ENCODE peak calls at places on chromosome X, in seven cellular contexts. M is glutamatergic neuron, T is cardiac muscle cell, A is fibroblast of lung, V is OCI-LY7, Q is fibroblast of mammary gland, C is mammary epithelial cell. O is an unnamed sample.

GRCh38 chrX:112687189-112687691 is 7.5 kb upstream of the LHFPL1 start:
- DNase-seq in M (no peak), T (no peak), A (peak), V (no peak), Q (peak), C (no peak), O (no peak)

GRCh38 chrX:6053126-6053625 is 175.5 kb downstream of the NLGN4X start:
- DNase-seq in M (no peak), T (no peak), A (no peak), V (no peak), Q (no peak), C (no peak), O (no peak)

GRCh38 chrX:28303486-28303885 is 283.8 kb upstream of the IL1RAPL1 start:
- DNase-seq in M (no peak), T (peak), A (no peak), V (no peak), Q (no peak), C (no peak), O (no peak)

GRCh38 chrX:10296581-10296980 is 139.8 kb downstream of the CLCN4 start:
- DNase-seq in M (no peak), T (no peak), A (peak), V (no peak), Q (peak), C (no peak), O (no peak)

GRCh38 chrX:33307954-33308353 is 96.6 kb upstream of the DMD start:
- DNase-seq in M (no peak), T (no peak), A (peak), V (no peak), Q (peak), C (peak), O (no peak)

GRCh38 chrX:155881158-155881993 is at the start of gene VAMP7:
- DNase-seq in M (peak), T (peak), A (peak), V (peak), Q (peak), C (peak), O (peak)

GRCh38 chrX:39174761-39175417 is 373.6 kb downstream of the MID1IP1 start:
- DNase-seq in M (no peak), T (no peak), A (no peak), V (no peak), Q (peak), C (no peak), O (no peak)

GRCh38 chrX:87583679-87584078 is 66.1 kb downstream of the KLHL4 start:
- DNase-seq in M (peak), T (peak), A (peak), V (peak), Q (peak), C (peak), O (no peak)

GRCh38 chrX:40012039-40012799 is 85.5 kb downstream of the BCOR start:
- DNase-seq in M (no peak), T (no peak), A (peak), V (no peak), Q (peak), C (no peak), O (peak)

GRCh38 chrX:153723351-153724251 is 586 bp downstream of the BCAP31 start:
- DNase-seq in M (peak), T (peak), A (peak), V (peak), Q (peak), C (peak), O (peak)

GRCh38 chrX:47579537-47579936 is 2.7 kb upstream of the TIMP1 start:
- DNase-seq in M (no peak), T (no peak), A (peak), V (no peak), Q (peak), C (no peak), O (peak)

GRCh38 chrX:16695079-16695676 is 17.3 kb downstream of the CTPS2 start:
- DNase-seq in M (peak), T (peak), A (peak), V (peak), Q (peak), C (peak), O (peak)

GRCh38 chrX:25941087-25941486 is 197.1 kb upstream of the MAGEB18 start:
- DNase-seq in M (no peak), T (no peak), A (peak), V (no peak), Q (peak), C (peak), O (no peak)

GRCh38 chrX:27966492-27966891 is 14.8 kb downstream of the DCAF8L1 start:
- DNase-seq in M (no peak), T (no peak), A (no peak), V (no peak), Q (no peak), C (peak), O (no peak)

GRCh38 chrX:107451754-107452153 is 2.3 kb downstream of the FRMPD3 start:
- DNase-seq in M (peak), T (peak), A (no peak), V (peak), Q (no peak), C (no peak), O (no peak)

GRCh38 chrX:49165901-49166881 is 3.6 kb downstream of the MAGIX start:
- DNase-seq in M (peak), T (peak), A (peak), V (peak), Q (peak), C (peak), O (peak)

DNA sequence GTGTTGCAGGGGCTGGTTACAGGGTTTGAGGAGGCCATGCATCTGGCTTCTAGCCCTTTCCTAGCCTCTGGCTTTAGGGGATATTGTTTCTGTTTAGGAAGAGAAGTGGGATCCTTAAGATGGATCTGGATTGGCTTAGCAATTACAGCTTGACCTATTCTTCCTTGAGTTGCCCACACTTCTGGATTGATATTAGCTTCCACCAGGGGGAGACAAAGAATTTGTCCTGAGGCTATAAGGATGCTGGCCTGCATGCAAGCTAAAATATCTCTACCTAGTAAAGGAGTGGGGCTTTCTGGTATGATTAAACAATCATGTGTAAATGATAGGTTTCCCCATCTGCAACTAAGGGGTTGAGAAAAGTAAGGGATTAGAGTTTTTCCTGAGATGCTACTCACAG is 117.2 kb downstream of the TEX13C start:
- DNase-seq in M (no peak), T (peak), A (no peak), V (peak), Q (no peak), C (peak), O (no peak)
- TF ChIP-seq CTCF in M (peak), T (no peak), A (no peak), V (peak), Q (no peak), C (peak), O (peak)

GRCh38 chrX:110003167-110004156 is 548 bp downstream of the TMEM164 start:
- DNase-seq in M (peak), T (no peak), A (peak), V (no peak), Q (peak), C (no peak), O (no peak)

GRCh38 chrX:110004210-110004609 is 1.3 kb downstream of the TMEM164 start:
- DNase-seq in M (no peak), T (no peak), A (no peak), V (no peak), Q (no peak), C (peak), O (no peak)

GRCh38 chrX:110001702-110002299 is 1.1 kb upstream of the TMEM164 start:
- DNase-seq in M (no peak), T (no peak), A (no peak), V (no peak), Q (no peak), C (no peak), O (no peak)

GRCh38 chrX:110000854-110001701 is 1.8 kb upstream of the TMEM164 start:
- DNase-seq in M (no peak), T (no peak), A (no peak), V (no peak), Q (no peak), C (no peak), O (no peak)

GRCh38 chrX:110002300-110003166 is at the start of gene TMEM164:
- DNase-seq in M (peak), T (peak), A (peak), V (peak), Q (peak), C (peak), O (peak)
- TF ChIP-seq CTCF in M (no peak), T (no peak), A (no peak), V (no peak), Q (no peak), C (no peak), O (no peak)

DNA sequence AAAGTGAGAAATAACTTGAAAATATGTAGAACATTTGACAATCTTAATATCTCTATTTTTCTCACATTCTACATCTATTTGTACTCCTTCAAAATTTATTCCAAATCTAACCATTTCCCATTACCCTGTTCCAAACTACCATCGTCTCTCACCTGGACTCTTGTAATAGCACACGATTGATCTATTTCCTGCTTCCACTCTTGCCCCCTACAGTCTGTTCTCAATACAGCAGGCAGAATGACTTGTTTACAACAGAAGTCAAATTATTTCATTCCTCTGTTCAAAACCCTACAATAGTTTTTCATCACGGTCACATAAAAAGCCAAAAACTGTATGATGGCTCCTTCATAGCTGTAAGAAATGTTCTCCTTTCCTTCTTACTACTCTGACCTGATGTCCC is 21.1 kb upstream of the LUZP4 start:
- DNase-seq in M (no peak), T (peak), A (peak), V (no peak), Q (peak), C (no peak), O (no peak)
- TF ChIP-seq CTCF in M (peak), T (peak), A (peak), V (peak), Q (peak), C (peak), O (peak)

GRCh38 chrX:131845771-131846170 is 177.3 kb upstream of the STK26 start:
- DNase-seq in M (no peak), T (no peak), A (no peak), V (no peak), Q (no peak), C (no peak), O (no peak)

GRCh38 chrX:131845201-131845600 is 177.9 kb upstream of the STK26 start:
- DNase-seq in M (no peak), T (no peak), A (no peak), V (no peak), Q (no peak), C (no peak), O (no peak)

GRCh38 chrX:131843996-131844395 is 179.1 kb upstream of the STK26 start:
- DNase-seq in M (no peak), T (no peak), A (no peak), V (no peak), Q (no peak), C (no peak), O (no peak)

GRCh38 chrX:131840799-131841495 is 182.2 kb upstream of the STK26 start:
- DNase-seq in M (no peak), T (no peak), A (no peak), V (no peak), Q (no peak), C (no peak), O (no peak)

DNA sequence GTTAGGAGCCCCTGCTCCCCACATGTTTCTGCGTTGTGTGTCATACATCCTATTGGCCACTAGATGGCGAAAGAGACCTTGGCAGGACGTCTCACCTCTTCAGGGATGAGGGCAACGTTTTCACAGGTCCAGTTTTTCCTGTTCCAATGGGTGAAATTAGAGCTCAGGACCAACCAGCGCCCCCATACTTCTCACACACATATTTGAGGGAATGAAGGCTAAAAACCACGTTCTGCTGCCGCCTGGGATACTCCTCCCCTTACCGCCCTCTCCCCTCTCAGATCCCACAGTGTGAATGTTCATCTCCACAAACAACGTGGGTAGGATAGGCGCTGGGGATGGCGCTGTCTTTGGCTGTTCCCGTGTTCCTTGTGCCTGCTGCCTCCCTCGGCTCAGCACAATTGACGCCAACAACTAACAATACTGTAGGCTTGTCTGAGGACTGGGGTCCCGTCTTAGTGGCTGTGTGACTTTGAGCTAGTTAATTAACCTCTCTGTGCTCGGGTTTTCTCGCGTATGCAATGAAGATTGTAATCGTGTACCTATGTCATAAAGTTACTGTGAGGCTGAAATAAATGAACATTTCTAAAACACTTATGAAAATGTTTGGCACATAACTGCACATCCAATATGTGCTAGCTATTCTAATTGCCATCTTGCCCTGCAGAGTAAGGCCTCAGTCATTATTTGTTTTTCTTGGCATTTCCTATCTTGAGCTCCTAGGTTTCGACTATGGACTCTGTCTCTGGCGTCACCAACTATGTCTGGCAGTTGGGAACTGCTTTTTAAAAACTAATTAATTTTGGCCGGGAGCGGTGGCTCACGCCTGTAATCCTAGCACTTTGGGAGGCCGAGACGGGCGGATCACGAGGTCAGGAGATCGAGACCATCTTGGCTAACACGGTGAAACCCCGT is 181.3 kb upstream of the STK26 start:
- DNase-seq in M (peak), T (peak), A (peak), V (peak), Q (peak), C (peak), O (peak)
- TF ChIP-seq CTCF in M (peak), T (peak), A (peak), V (peak), Q (peak), C (peak), O (peak)

GRCh38 chrX:18709833-18710232 is 2.4 kb downstream of the PPEF1 start:
- DNase-seq in M (no peak), T (no peak), A (no peak), V (no peak), Q (no peak), C (no peak), O (no peak)
- TF ChIP-seq CTCF in M (peak), T (no peak), A (no peak), V (no peak), Q (no peak), C (no peak), O (no peak)

GRCh38 chrX:95058815-95059214 is 1384.8 kb downstream of the FAM133A start:
- DNase-seq in M (no peak), T (no peak), A (peak), V (no peak), Q (peak), C (peak), O (no peak)

GRCh38 chrX:95059909-95060308 is 1385.9 kb downstream of the FAM133A start:
- DNase-seq in M (no peak), T (no peak), A (no peak), V (no peak), Q (no peak), C (no peak), O (no peak)

GRCh38 chrX:95055991-95056390 is 1382.0 kb downstream of the FAM133A start:
- DNase-seq in M (no peak), T (no peak), A (no peak), V (no peak), Q (no peak), C (no peak), O (no peak)

GRCh38 chrX:95057341-95057740 is 1383.3 kb downstream of the FAM133A start:
- DNase-seq in M (no peak), T (no peak), A (no peak), V (no peak), Q (peak), C (peak), O (no peak)

GRCh38 chrX:95056901-95057300 is 1382.9 kb downstream of the FAM133A start:
- DNase-seq in M (no peak), T (no peak), A (peak), V (no peak), Q (peak), C (peak), O (no peak)
- TF ChIP-seq CTCF in M (no peak), T (peak), A (no peak), V (peak), Q (peak), C (peak), O (no peak)